ENCODE peak calls at places on chromosome 22, in five cellular contexts. One of them, this sample, is unnamed.

GRCh38 chr22:35037089-35037488 is 28.9 kb upstream of the ISX start:
- DNase-seq in SK-N-SH: no peak
- DNase-seq in GM12878: no peak
- DNase-seq in K562: peak
- DNase-seq in HepG2: no peak
- DNase-seq in this sample: no peak

GRCh38 chr22:20777420-20778177 is 3.7 kb downstream of the SERPIND1 start:
- DNase-seq in SK-N-SH: no peak
- DNase-seq in GM12878: no peak
- DNase-seq in K562: peak
- DNase-seq in HepG2: peak
- DNase-seq in this sample: peak

GRCh38 chr22:30876925-30877553 is 91.5 kb downstream of the MORC2 start:
- DNase-seq in SK-N-SH: peak
- DNase-seq in GM12878: no peak
- DNase-seq in K562: no peak
- DNase-seq in HepG2: no peak
- DNase-seq in this sample: no peak

GRCh38 chr22:32204856-32205722 is at the start of gene RFPL2:
- DNase-seq in SK-N-SH: peak
- DNase-seq in GM12878: no peak
- DNase-seq in K562: peak
- DNase-seq in HepG2: peak
- DNase-seq in this sample: peak

GRCh38 chr22:48663297-48663696 is 1164.4 kb downstream of the BRD1 start:
- DNase-seq in SK-N-SH: no peak
- DNase-seq in GM12878: no peak
- DNase-seq in K562: peak
- DNase-seq in HepG2: peak
- DNase-seq in this sample: peak

GRCh38 chr22:33180371-33180770 is 122.2 kb upstream of the SYN3 start:
- DNase-seq in SK-N-SH: no peak
- DNase-seq in GM12878: no peak
- DNase-seq in K562: no peak
- DNase-seq in HepG2: no peak
- DNase-seq in this sample: no peak

GRCh38 chr22:20422965-20423635 is 14.5 kb downstream of the SCARF2 start:
- DNase-seq in SK-N-SH: peak
- DNase-seq in GM12878: no peak
- DNase-seq in K562: no peak
- DNase-seq in HepG2: no peak
- DNase-seq in this sample: no peak

GRCh38 chr22:24500251-24500820 is 5.2 kb downstream of the UPB1 start:
- DNase-seq in SK-N-SH: no peak
- DNase-seq in GM12878: no peak
- DNase-seq in K562: no peak
- DNase-seq in HepG2: peak
- DNase-seq in this sample: no peak

GRCh38 chr22:48084749-48085090 is 1322.3 kb downstream of the TBC1D22A start:
- DNase-seq in SK-N-SH: no peak
- DNase-seq in GM12878: no peak
- DNase-seq in K562: no peak
- DNase-seq in HepG2: no peak
- DNase-seq in this sample: no peak

GRCh38 chr22:44289429-44290171 is 23.2 kb downstream of the SHISAL1 start:
- DNase-seq in SK-N-SH: peak
- DNase-seq in GM12878: no peak
- DNase-seq in K562: no peak
- DNase-seq in HepG2: no peak
- DNase-seq in this sample: no peak

GRCh38 chr22:48240165-48240934 is 1477.9 kb downstream of the TBC1D22A start:
- DNase-seq in SK-N-SH: no peak
- DNase-seq in GM12878: no peak
- DNase-seq in K562: peak
- DNase-seq in HepG2: no peak
- DNase-seq in this sample: no peak

GRCh38 chr22:30866811-30867271 is 101.7 kb downstream of the MORC2 start:
- DNase-seq in SK-N-SH: peak
- DNase-seq in GM12878: no peak
- DNase-seq in K562: no peak
- DNase-seq in HepG2: peak
- DNase-seq in this sample: no peak

GRCh38 chr22:27278986-27279385 is 522.6 kb downstream of the MN1 start:
- DNase-seq in SK-N-SH: no peak
- DNase-seq in GM12878: no peak
- DNase-seq in K562: no peak
- DNase-seq in HepG2: no peak
- DNase-seq in this sample: no peak

GRCh38 chr22:33620085-33620484 is 300.2 kb downstream of the LARGE1 start:
- DNase-seq in SK-N-SH: no peak
- DNase-seq in GM12878: no peak
- DNase-seq in K562: no peak
- DNase-seq in HepG2: no peak
- DNase-seq in this sample: no peak

GRCh38 chr22:20507253-20508066 is at the start of gene MED15:
- DNase-seq in SK-N-SH: peak
- DNase-seq in GM12878: peak
- DNase-seq in K562: peak
- DNase-seq in HepG2: peak
- DNase-seq in this sample: peak

GRCh38 chr22:48703265-48703941 is 1124.3 kb downstream of the BRD1 start:
- DNase-seq in SK-N-SH: no peak
- DNase-seq in GM12878: no peak
- DNase-seq in K562: no peak
- DNase-seq in HepG2: no peak
- DNase-seq in this sample: no peak

GRCh38 chr22:20128902-20129746 is 2.5 kb upstream of the ZDHHC8 start:
- DNase-seq in SK-N-SH: no peak
- DNase-seq in GM12878: no peak
- DNase-seq in K562: peak
- DNase-seq in HepG2: peak
- DNase-seq in this sample: no peak

GRCh38 chr22:21961886-21962654 is 9.4 kb upstream of the PPM1F start:
- DNase-seq in SK-N-SH: no peak
- DNase-seq in GM12878: no peak
- DNase-seq in K562: no peak
- DNase-seq in HepG2: no peak
- DNase-seq in this sample: no peak

GRCh38 chr22:23380230-23380573 is 199.9 kb downstream of the IGLL1 start:
- DNase-seq in SK-N-SH: no peak
- DNase-seq in GM12878: no peak
- DNase-seq in K562: peak
- DNase-seq in HepG2: no peak
- DNase-seq in this sample: no peak

GRCh38 chr22:30743257-30744020 is 48.8 kb downstream of the OSBP2 start:
- DNase-seq in SK-N-SH: no peak
- DNase-seq in GM12878: no peak
- DNase-seq in K562: no peak
- DNase-seq in HepG2: no peak
- DNase-seq in this sample: no peak

GRCh38 chr22:30246962-30247376 is 410 bp upstream of the LIF start:
- DNase-seq in SK-N-SH: peak
- DNase-seq in GM12878: no peak
- DNase-seq in K562: no peak
- DNase-seq in HepG2: no peak
- DNase-seq in this sample: no peak

GRCh38 chr22:30247561-30247960 is 1.0 kb upstream of the LIF start:
- DNase-seq in SK-N-SH: no peak
- DNase-seq in GM12878: no peak
- DNase-seq in K562: no peak
- DNase-seq in HepG2: no peak
- DNase-seq in this sample: no peak

GRCh38 chr22:23591203-23591791 is 11.2 kb upstream of the IGLL1 start:
- DNase-seq in SK-N-SH: peak
- DNase-seq in GM12878: no peak
- DNase-seq in K562: peak
- DNase-seq in HepG2: peak
- DNase-seq in this sample: peak

GRCh38 chr22:20439928-20440575 is 2.4 kb upstream of the SCARF2 start:
- DNase-seq in SK-N-SH: no peak
- DNase-seq in GM12878: no peak
- DNase-seq in K562: no peak
- DNase-seq in HepG2: no peak
- DNase-seq in this sample: no peak

GRCh38 chr22:22684605-22685561 is 40.5 kb downstream of the GGTLC2 start:
- DNase-seq in SK-N-SH: no peak
- DNase-seq in GM12878: no peak
- DNase-seq in K562: peak
- DNase-seq in HepG2: no peak
- DNase-seq in this sample: no peak

GRCh38 chr22:26658671-26659478 is 1.5 kb downstream of the MIAT start:
- DNase-seq in SK-N-SH: peak
- DNase-seq in GM12878: no peak
- DNase-seq in K562: peak
- DNase-seq in HepG2: no peak
- DNase-seq in this sample: peak

GRCh38 chr22:27752771-27753170 is 48.8 kb downstream of the MN1 start:
- DNase-seq in SK-N-SH: no peak
- DNase-seq in GM12878: no peak
- DNase-seq in K562: no peak
- DNase-seq in HepG2: no peak
- DNase-seq in this sample: no peak

GRCh38 chr22:30327864-30328345 is 1.2 kb upstream of the TBC1D10A start:
- DNase-seq in SK-N-SH: peak
- DNase-seq in GM12878: no peak
- DNase-seq in K562: peak
- DNase-seq in HepG2: peak
- DNase-seq in this sample: peak

GRCh38 chr22:17401728-17402127 is 32.5 kb downstream of the CECR2 start:
- DNase-seq in SK-N-SH: no peak
- DNase-seq in GM12878: no peak
- DNase-seq in K562: no peak
- DNase-seq in HepG2: no peak
- DNase-seq in this sample: no peak
- TF ChIP-seq JUND in SK-N-SH: no peak
- TF ChIP-seq JUND in GM12878: no peak
- TF ChIP-seq JUND in K562: no peak
- TF ChIP-seq JUND in HepG2: no peak
- TF ChIP-seq JUND in this sample: no peak

DNA sequence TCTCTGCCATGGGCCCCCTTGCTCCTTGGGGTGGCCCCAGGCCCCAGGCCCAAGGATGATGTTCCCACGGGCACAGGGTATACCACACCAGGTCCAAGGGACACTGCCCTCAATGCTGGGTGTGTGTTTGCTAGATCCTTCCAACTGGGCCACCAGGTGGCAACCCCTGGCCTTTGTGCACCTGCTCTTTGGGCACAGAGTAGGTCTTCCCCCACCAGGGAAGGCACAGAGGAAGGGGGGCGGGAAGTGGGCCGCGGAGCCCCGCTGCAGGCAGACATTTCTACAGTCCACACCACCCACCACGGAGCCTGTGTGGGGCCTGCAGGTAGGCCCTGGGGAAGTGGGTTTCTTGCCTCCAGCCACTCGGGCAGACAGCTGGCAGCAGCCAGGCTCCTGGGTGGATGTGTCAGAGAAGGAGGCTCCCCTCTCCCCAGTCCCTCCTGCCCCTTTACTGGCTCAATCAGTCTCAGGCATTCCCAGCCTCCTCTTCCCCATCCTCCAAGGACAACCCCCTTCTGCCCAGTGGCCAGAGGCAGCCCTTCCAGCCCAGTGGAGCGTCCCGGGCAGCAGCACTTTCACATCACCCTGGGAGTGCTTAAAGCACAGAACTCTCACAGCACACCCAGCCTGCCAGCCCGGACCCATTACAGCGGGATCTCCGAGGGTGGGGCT is 21.6 kb downstream of the MAFF start:
- DNase-seq in SK-N-SH: no peak
- DNase-seq in GM12878: no peak
- DNase-seq in K562: no peak
- DNase-seq in HepG2: no peak
- DNase-seq in this sample: no peak
- TF ChIP-seq ZBTB33 in SK-N-SH: no peak
- TF ChIP-seq ZBTB33 in GM12878: no peak
- TF ChIP-seq ZBTB33 in K562: no peak
- TF ChIP-seq ZBTB33 in HepG2: no peak
- TF ChIP-seq ZBTB33 in this sample: no peak

GRCh38 chr22:37077802-37078448 is 26.4 kb downstream of the KCTD17 start:
- DNase-seq in SK-N-SH: peak
- DNase-seq in GM12878: no peak
- DNase-seq in K562: peak
- DNase-seq in HepG2: peak
- DNase-seq in this sample: peak
- TF ChIP-seq JUND in SK-N-SH: no peak
- TF ChIP-seq JUND in GM12878: no peak
- TF ChIP-seq JUND in K562: no peak
- TF ChIP-seq JUND in HepG2: no peak
- TF ChIP-seq JUND in this sample: no peak

DNA sequence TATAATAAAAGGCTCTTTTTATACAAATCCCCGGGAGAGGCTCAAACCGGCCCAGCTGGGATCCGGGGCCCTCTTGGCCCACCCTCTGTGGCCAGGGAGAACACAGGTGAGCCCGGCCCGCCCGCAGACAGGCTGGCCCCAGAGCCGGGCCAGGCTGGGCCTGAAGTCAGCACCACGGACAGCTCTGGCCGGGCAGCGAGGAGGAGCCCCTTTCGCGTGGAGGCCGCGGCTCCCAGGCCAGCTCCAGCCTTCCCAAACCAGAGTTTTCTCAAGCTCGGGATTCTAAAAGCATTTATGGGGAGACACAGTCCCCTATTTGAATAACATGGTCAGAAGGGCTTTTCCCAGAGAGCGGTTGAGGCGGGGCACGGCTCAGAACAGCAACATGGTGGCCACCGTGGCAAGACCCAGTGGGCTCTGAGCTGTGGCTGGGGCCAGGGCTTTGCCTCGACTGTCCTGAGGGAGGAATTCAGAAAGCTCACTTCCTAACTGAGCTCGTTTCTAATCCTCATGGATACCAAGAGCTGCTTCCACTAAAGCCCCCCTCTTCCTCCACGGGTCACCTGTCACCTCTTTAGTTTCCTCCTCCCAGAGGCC is 115.4 kb downstream of the BRD1 start:
- DNase-seq in SK-N-SH: no peak
- DNase-seq in GM12878: no peak
- DNase-seq in K562: peak
- DNase-seq in HepG2: no peak
- DNase-seq in this sample: no peak
- TF ChIP-seq ZBTB33 in SK-N-SH: no peak
- TF ChIP-seq ZBTB33 in GM12878: no peak
- TF ChIP-seq ZBTB33 in K562: no peak
- TF ChIP-seq ZBTB33 in HepG2: no peak
- TF ChIP-seq ZBTB33 in this sample: no peak

GRCh38 chr22:37484115-37485005 is 1.8 kb downstream of the MFNG start:
- DNase-seq in SK-N-SH: no peak
- DNase-seq in GM12878: peak
- DNase-seq in K562: no peak
- DNase-seq in HepG2: no peak
- DNase-seq in this sample: no peak
- TF ChIP-seq JUND in SK-N-SH: no peak
- TF ChIP-seq JUND in GM12878: no peak
- TF ChIP-seq JUND in K562: no peak
- TF ChIP-seq JUND in HepG2: no peak
- TF ChIP-seq JUND in this sample: no peak

GRCh38 chr22:42887523-42888507 is 30.7 kb upstream of the ARFGAP3 start:
- DNase-seq in SK-N-SH: no peak
- DNase-seq in GM12878: no peak
- DNase-seq in K562: no peak
- DNase-seq in HepG2: no peak
- DNase-seq in this sample: no peak
- TF ChIP-seq ZBTB33 in SK-N-SH: no peak
- TF ChIP-seq ZBTB33 in GM12878: no peak
- TF ChIP-seq ZBTB33 in K562: no peak
- TF ChIP-seq ZBTB33 in HepG2: no peak
- TF ChIP-seq ZBTB33 in this sample: no peak

GRCh38 chr22:39177456-39177775 is 24.9 kb upstream of the CBX7 start:
- DNase-seq in SK-N-SH: no peak
- DNase-seq in GM12878: no peak
- DNase-seq in K562: no peak
- DNase-seq in HepG2: no peak
- DNase-seq in this sample: no peak
- TF ChIP-seq JUND in SK-N-SH: no peak
- TF ChIP-seq JUND in GM12878: no peak
- TF ChIP-seq JUND in K562: no peak
- TF ChIP-seq JUND in HepG2: no peak
- TF ChIP-seq JUND in this sample: no peak

This sample was measured in HCT116.